ENCODE peak calls at places on chromosomes 12 and 14, in seven cellular contexts. A is RWPE1; R is activated CD8-positive, alpha-beta T cell treated with anti-CD3 and anti-CD28 coated beads for 36 hours; Q is lower lobe of right lung; G is choroid plexus epithelial cell; I is glutamatergic neuron; T is breast epithelium. C is an unnamed sample.

GRCh38 chr14:55317503-55317902 is 46.3 kb downstream of the FBXO34 start:
- DNase-seq in A (no peak), R (no peak), Q (no peak), G (no peak), I (no peak), T (no peak), C (no peak)

GRCh38 chr14:51653855-51654548 is 2.3 kb downstream of the FRMD6 start:
- DNase-seq in A (no peak), R (no peak), Q (no peak), G (no peak), I (no peak), T (no peak), C (no peak)

GRCh38 chr12:93884794-93885460 is 207.8 kb downstream of the CRADD start:
- DNase-seq in A (no peak), R (no peak), Q (no peak), G (peak; percentile 61), I (no peak), T (no peak), C (no peak)

GRCh38 chr12:53298154-53298553 is 1.3 kb upstream of the MYG1 start:
- DNase-seq in A (no peak), R (no peak), Q (no peak), G (peak; percentile 93), I (no peak), T (no peak), C (no peak)

GRCh38 chr14:56027916-56028637 is 90.1 kb upstream of the PELI2 start:
- DNase-seq in A (no peak), R (no peak), Q (no peak), G (no peak), I (no peak), T (no peak), C (no peak)

GRCh38 chr14:89267163-89267562 is 149.9 kb downstream of the FOXN3 start:
- DNase-seq in A (no peak), R (no peak), Q (no peak), G (no peak), I (no peak), T (no peak), C (no peak)

GRCh38 chr14:100522616-100523021 is 64.6 kb downstream of the BEGAIN start:
- DNase-seq in A (no peak), R (no peak), Q (no peak), G (no peak), I (peak; percentile 18), T (no peak), C (peak; percentile 7)

GRCh38 chr14:101333335-101334280 is 227.7 kb upstream of the DIO3 start:
- DNase-seq in A (no peak), R (no peak), Q (no peak), G (no peak), I (no peak), T (no peak), C (no peak)

GRCh38 chr12:113271853-113272561 is 50.7 kb downstream of the TPCN1 start:
- DNase-seq in A (peak; percentile 52), R (peak; percentile 58), Q (peak; percentile 79), G (peak; percentile 84), I (no peak), T (no peak), C (no peak)

GRCh38 chr14:75519826-75520692 is 2.2 kb upstream of the BATF start:
- DNase-seq in A (no peak), R (no peak), Q (no peak), G (peak; percentile 45), I (no peak), T (no peak), C (no peak)

GRCh38 chr12:26520869-26521268 is 312.1 kb downstream of the ITPR2 start:
- DNase-seq in A (no peak), R (no peak), Q (no peak), G (no peak), I (no peak), T (no peak), C (no peak)

GRCh38 chr14:90405755-90406154 is 8.9 kb downstream of the CALM1 start:
- DNase-seq in A (no peak), R (no peak), Q (no peak), G (no peak), I (no peak), T (no peak), C (no peak)

GRCh38 chr14:91867316-91867988 is at the start of gene TC2N:
- DNase-seq in A (no peak), R (peak; percentile 83), Q (no peak), G (no peak), I (no peak), T (no peak), C (no peak)

GRCh38 chr12:12498210-12498609 is 64.5 kb downstream of the DUSP16 start:
- DNase-seq in A (no peak), R (no peak), Q (no peak), G (no peak), I (no peak), T (no peak), C (no peak)

GRCh38 chr12:12503384-12504078 is 59.1 kb downstream of the DUSP16 start:
- DNase-seq in A (no peak), R (peak; percentile 61), Q (no peak), G (no peak), I (no peak), T (no peak), C (no peak)

GRCh38 chr12:12502813-12503146 is 59.9 kb downstream of the DUSP16 start:
- DNase-seq in A (no peak), R (no peak), Q (no peak), G (no peak), I (no peak), T (no peak), C (no peak)

GRCh38 chr12:12501121-12501520 is 61.5 kb downstream of the DUSP16 start:
- DNase-seq in A (no peak), R (no peak), Q (no peak), G (no peak), I (no peak), T (no peak), C (no peak)

GRCh38 chr12:12499909-12500604 is 62.6 kb downstream of the DUSP16 start:
- DNase-seq in A (no peak), R (no peak), Q (no peak), G (no peak), I (no peak), T (no peak), C (no peak)
- TF ChIP-seq CTCF in A (no peak), R (no peak), Q (no peak), G (no peak), I (no peak), T (no peak), C (no peak)

GRCh38 chr14:53432378-53432802 is 279.3 kb upstream of the DDHD1 start:
- DNase-seq in A (peak; percentile 57), R (no peak), Q (no peak), G (peak; percentile 65), I (peak; percentile 40), T (no peak), C (peak; percentile 48)
- TF ChIP-seq CTCF in A (peak; percentile 72), R (peak; percentile 49), Q (peak; percentile 53), G (peak; percentile 75), I (peak; percentile 90), T (peak; percentile 26), C (peak; percentile 68)

GRCh38 chr14:36747411-36748184 is 85.9 kb downstream of the PAX9 start:
- DNase-seq in A (peak; percentile 45), R (no peak), Q (no peak), G (peak; percentile 16), I (no peak), T (no peak), C (no peak)
- TF ChIP-seq CTCF in A (peak; percentile 61), R (no peak), Q (peak; percentile 46), G (peak; percentile 66), I (peak; percentile 81), T (no peak), C (peak; percentile 51)

GRCh38 chr12:88579941-88580871 is at the start of gene KITLG:
- DNase-seq in A (peak; percentile 76), R (peak; percentile 33), Q (peak; percentile 87), G (peak; percentile 92), I (peak; percentile 79), T (peak; percentile 80), C (peak; percentile 85)
- TF ChIP-seq CTCF in A (peak; percentile 55), R (no peak), Q (peak; percentile 42), G (peak; percentile 58), I (no peak), T (no peak), C (no peak)

DNA sequence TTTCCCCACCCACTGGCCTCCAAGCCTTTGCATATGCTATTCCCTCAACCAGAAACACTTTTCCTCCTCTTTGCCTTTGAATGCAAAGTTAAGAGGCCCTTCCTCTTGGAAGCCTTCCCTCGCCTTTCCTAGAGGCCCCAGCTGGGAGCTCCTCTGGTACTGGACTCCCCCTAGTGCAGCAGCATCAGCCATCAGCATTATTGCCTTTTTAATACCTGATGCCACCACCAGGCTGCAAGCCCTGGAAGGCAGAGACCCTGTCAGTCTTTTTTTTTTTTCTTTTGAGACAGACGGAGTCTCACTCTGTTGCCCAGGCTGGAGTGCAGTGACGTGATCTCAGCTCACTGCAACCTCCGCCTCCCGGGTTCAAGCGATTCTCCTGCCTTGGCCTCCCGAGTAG is 19.1 kb upstream of the PLA2G1B start:
- DNase-seq in A (no peak), R (no peak), Q (no peak), G (no peak), I (no peak), T (no peak), C (no peak)
- TF ChIP-seq CTCF in A (no peak), R (no peak), Q (no peak), G (peak; percentile 22), I (peak; percentile 59), T (no peak), C (no peak)

GRCh38 chr12:123984903-123985302 is 11.9 kb downstream of the ZNF664 start:
- DNase-seq in A (no peak), R (no peak), Q (no peak), G (no peak), I (no peak), T (no peak), C (no peak)

GRCh38 chr12:123986374-123986920 is 13.4 kb downstream of the ZNF664 start:
- DNase-seq in A (no peak), R (no peak), Q (peak; percentile 47), G (no peak), I (no peak), T (no peak), C (no peak)

GRCh38 chr12:123987022-123987421 is 14.0 kb downstream of the ZNF664 start:
- DNase-seq in A (no peak), R (no peak), Q (no peak), G (no peak), I (no peak), T (no peak), C (no peak)

GRCh38 chr12:123982269-123982668 is 9.3 kb downstream of the ZNF664 start:
- DNase-seq in A (no peak), R (no peak), Q (no peak), G (no peak), I (no peak), T (no peak), C (no peak)

GRCh38 chr12:123983822-123984485 is 10.9 kb downstream of the ZNF664 start:
- DNase-seq in A (peak; percentile 44), R (peak; percentile 59), Q (no peak), G (peak; percentile 90), I (no peak), T (no peak), C (peak; percentile 20)
- TF ChIP-seq CTCF in A (peak; percentile 54), R (peak; percentile 68), Q (peak; percentile 67), G (peak; percentile 87), I (peak; percentile 17), T (no peak), C (peak; percentile 48)

DNA sequence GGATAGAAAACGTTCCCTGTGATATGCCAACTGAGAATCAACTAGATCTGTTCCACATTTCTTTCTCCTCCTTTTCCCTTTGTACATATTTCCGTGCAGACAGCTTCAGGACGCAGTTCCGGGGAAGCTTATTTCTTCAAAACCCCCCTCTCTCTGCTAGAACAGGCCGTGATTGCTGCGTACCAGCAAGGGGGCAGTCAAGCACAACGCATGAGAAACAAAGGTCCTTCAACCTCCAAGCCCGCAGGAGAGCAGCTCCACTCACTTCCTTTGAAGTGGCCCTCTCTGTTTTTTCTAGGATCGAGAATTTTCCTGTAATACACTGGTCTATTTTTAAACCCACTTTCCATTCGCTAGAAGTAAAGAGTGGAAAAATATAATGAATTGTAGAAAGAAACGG is 80.8 kb downstream of the ZNF664 start:
- DNase-seq in A (no peak), R (peak; percentile 22), Q (peak; percentile 61), G (peak; percentile 90), I (peak; percentile 60), T (no peak), C (peak; percentile 50)
- TF ChIP-seq CTCF in A (no peak), R (no peak), Q (peak; percentile 67), G (peak; percentile 93), I (peak; percentile 18), T (no peak), C (peak; percentile 22)

C was measured in nephron progenitor cell.